ENCODE peak calls at places on chromosomes 2 and 18, in five cellular contexts. L, R, S, N and U are unnamed samples.

GRCh38 chr2:119011162-119011909 is 69.3 kb downstream of the MARCO start:
- DNase-seq in L (peak), R (peak), S (no peak), N (peak), U (no peak)

GRCh38 chr2:127027715-127028114 is 79.2 kb downstream of the BIN1 start:
- DNase-seq in L (no peak), R (no peak), S (no peak), N (no peak), U (no peak)

GRCh38 chr2:12764075-12764722 is 47.5 kb downstream of the TRIB2 start:
- DNase-seq in L (no peak), R (peak), S (no peak), N (peak), U (no peak)

GRCh38 chr2:148816176-148816575 is 58.9 kb upstream of the KIF5C start:
- DNase-seq in L (no peak), R (no peak), S (no peak), N (no peak), U (no peak)

GRCh38 chr2:26072925-26073768 is 39.3 kb downstream of the RAB10 start:
- DNase-seq in L (no peak), R (peak), S (no peak), N (no peak), U (no peak)

GRCh38 chr18:43596106-43596712 is 318.9 kb upstream of the SYT4 start:
- DNase-seq in L (peak), R (peak), S (no peak), N (peak), U (no peak)

GRCh38 chr18:8996771-8997432 is 105.6 kb upstream of the NDUFV2 start:
- DNase-seq in L (no peak), R (peak), S (no peak), N (no peak), U (no peak)

GRCh38 chr2:33081691-33082090 is 134.9 kb downstream of the LTBP1 start:
- DNase-seq in L (no peak), R (no peak), S (no peak), N (no peak), U (no peak)

GRCh38 chr2:33073018-33073417 is 126.3 kb downstream of the LTBP1 start:
- DNase-seq in L (peak), R (no peak), S (no peak), N (no peak), U (no peak)

GRCh38 chr2:106614511-106615291 is 127.5 kb downstream of the CD8B2 start:
- DNase-seq in L (peak), R (no peak), S (no peak), N (no peak), U (no peak)

GRCh38 chr2:119367472-119368099 is 809 bp downstream of the DBI start:
- DNase-seq in L (no peak), R (peak), S (peak), N (peak), U (no peak)

GRCh38 chr18:74540689-74541421 is 6.6 kb downstream of the CNDP1 start:
- DNase-seq in L (peak), R (peak), S (no peak), N (no peak), U (no peak)

GRCh38 chr2:189933041-189933440 is 129.5 kb downstream of the MSTN start:
- DNase-seq in L (no peak), R (no peak), S (no peak), N (no peak), U (no peak)

GRCh38 chr2:64700133-64700809 is 46.6 kb upstream of the SERTAD2 start:
- DNase-seq in L (no peak), R (no peak), S (no peak), N (peak), U (no peak)